ENCODE peak calls at places on chromosomes 5 and 9, in four cellular contexts. X is MG63, R is upper lobe of left lung, N is kidney epithelial cell. L is an unnamed sample. For H3K36me3 and H3K27me3, the result is how much of the 10 kb centered on the place peaks cover.

GRCh38 chr9:70479880-70480291 is 65.4 kb upstream of the KLF9 start:
- DNase-seq in X (no peak), R (peak), N (peak), L (peak)

GRCh38 chr5:10439692-10440091 is 2.0 kb upstream of the ROPN1L start:
- DNase-seq in N (no peak), X (no peak), R (no peak), L (no peak)

GRCh38 chr5:78509884-78510769 is 138.4 kb downstream of the LHFPL2 start:
- DNase-seq in X (peak), N (no peak), R (peak), L (peak)

GRCh38 chr5:29230526-29231050 is 1962.9 kb upstream of the CDH6 start:
- DNase-seq in R (no peak), N (no peak), X (no peak), L (no peak)

GRCh38 chr9:124133752-124134151 is 122.2 kb downstream of the LHX2 start:
- DNase-seq in N (no peak), R (peak), X (no peak), L (no peak)

GRCh38 chr5:33854733-33855151 is 37.0 kb downstream of the ADAMTS12 start:
- DNase-seq in X (peak), N (peak), R (no peak), L (no peak)

GRCh38 chr9:34510506-34511159 is 12.2 kb downstream of the ENHO start:
- DNase-seq in N (no peak), X (no peak), R (no peak), L (no peak)

GRCh38 chr5:174300941-174301761 is 255.6 kb downstream of the NSG2 start:
- DNase-seq in X (no peak), R (no peak), N (no peak), L (no peak)

GRCh38 chr5:13917061-13917460 is 27.4 kb downstream of the DNAH5 start:
- DNase-seq in R (no peak), N (no peak), X (no peak), L (no peak)

GRCh38 chr9:123302348-123303214 is 34.2 kb upstream of the STRBP start:
- DNase-seq in X (no peak), N (no peak), R (no peak), L (no peak)

GRCh38 chr5:173618927-173619519 is 2.6 kb upstream of the BOD1 start:
- DNase-seq in R (peak), N (no peak), X (no peak), L (no peak)

GRCh38 chr5:100634937-100635336 is 99.8 kb downstream of the FAM174A start:
- DNase-seq in R (no peak), X (no peak), N (no peak), L (no peak)

GRCh38 chr5:138439537-138440225 is 824 bp downstream of the REEP2 start:
- DNase-seq in X (no peak), N (no peak), R (no peak), L (no peak)

GRCh38 chr9:130946778-130947617 is 8.0 kb upstream of the FIBCD1 start:
- DNase-seq in R (no peak), X (peak), N (no peak), L (no peak)

GRCh38 chr5:81778642-81779041 is 27.7 kb upstream of the SSBP2 start:
- DNase-seq in R (no peak), X (no peak), N (no peak), L (no peak)

GRCh38 chr5:152374711-152375275 is 30.3 kb downstream of the NMUR2 start:
- DNase-seq in N (no peak), X (no peak), R (no peak), L (no peak)

DNA sequence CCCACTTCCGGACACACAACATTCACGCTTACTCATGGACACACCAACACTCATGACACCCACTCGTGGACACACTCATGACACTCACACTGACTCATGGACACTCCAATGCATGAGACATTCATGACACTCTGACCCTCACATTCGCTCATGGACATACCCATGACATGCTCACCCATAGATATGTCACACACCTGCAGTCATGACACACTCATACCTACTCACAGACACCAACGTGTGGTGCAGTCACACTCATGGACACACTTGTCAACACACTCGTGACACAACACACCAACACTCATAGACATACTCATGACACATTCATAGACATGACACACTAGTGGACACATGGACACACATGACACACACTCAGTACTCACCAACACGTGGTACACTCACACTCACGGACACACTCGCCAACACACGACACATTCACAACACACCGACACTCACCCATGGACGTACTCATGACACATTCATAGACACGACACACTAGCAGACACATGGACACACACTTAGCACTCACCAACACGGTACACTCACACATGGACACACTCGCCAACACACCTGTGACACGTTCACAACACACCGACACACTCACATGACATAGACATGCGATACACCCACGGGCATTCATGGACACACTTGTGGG is 73.4 kb downstream of the PHF2 start:
- DNase-seq in R (peak), X (no peak), N (no peak), L (no peak)
- H3K36me3 ChIP-seq in R (half or more), X (under half), N (under half), L (under half)

DNA sequence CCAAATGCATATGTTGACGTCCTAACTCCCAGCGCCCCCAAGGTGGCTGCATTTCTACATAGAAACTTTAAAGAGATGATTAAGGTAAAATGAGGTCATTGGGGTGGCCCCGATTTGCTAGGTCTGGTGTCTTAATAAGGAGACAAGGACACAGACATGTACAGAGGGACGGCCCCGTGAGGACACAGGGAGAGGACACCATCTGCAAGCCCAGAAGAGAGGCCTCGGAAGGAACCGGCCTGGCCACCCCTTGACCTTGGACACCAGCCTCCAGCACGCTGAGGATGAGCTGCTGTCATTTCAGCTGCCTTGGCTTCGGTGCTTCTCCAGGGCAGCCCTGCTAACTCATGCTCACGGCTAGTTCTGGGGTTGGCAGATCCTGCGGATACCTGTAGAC is 73.2 kb downstream of the MRPL36 start:
- DNase-seq in N (no peak), R (peak), X (no peak), L (no peak)
- H3K27me3 ChIP-seq in N (under half), R (under half), X (under half), L (under half)

GRCh38 chr9:136375096-136375495 is 1.6 kb upstream of the CARD9 start:
- DNase-seq in N (no peak), X (no peak), R (no peak), L (no peak)
- H3K36me3 ChIP-seq in N (under half), X (under half), R (under half), L (under half)

GRCh38 chr5:90558344-90559192 is at the start of gene ADGRV1:
- DNase-seq in X (peak), N (peak), R (peak), L (peak)
- H3K27me3 ChIP-seq in X (half or more), N (under half), R (under half), L (under half)

GRCh38 chr9:136231478-136232297 is 13.9 kb downstream of the QSOX2 start:
- DNase-seq in R (no peak), N (no peak), X (no peak), L (no peak)

GRCh38 chr9:136230773-136231172 is 14.8 kb downstream of the QSOX2 start:
- DNase-seq in N (no peak), X (no peak), R (no peak), L (no peak)

GRCh38 chr9:136228107-136228875 is 17.3 kb downstream of the QSOX2 start:
- DNase-seq in X (peak), R (no peak), N (no peak), L (no peak)

GRCh38 chr9:136229096-136230065 is 16.2 kb downstream of the QSOX2 start:
- DNase-seq in R (no peak), N (no peak), X (no peak), L (peak)

DNA sequence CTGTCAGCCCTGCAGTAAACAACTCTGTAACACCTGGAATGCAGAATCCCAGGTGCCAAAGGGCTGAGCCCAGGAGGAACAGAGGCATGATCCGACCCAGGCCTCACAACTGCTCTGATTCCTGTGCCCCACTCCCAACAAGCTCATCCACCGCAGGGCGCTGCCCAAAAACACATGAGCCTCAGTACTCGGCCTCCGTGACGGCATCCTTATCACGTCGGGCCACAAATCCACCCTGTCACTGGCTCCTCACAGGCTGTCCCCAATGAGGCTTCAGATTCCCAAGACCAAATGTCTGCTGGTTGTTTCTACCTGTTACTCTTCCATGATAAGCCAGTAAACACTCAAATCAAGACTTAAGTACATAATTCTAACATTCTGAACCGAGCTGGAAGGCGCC is 15.2 kb downstream of the QSOX2 start:
- DNase-seq in X (no peak), R (no peak), N (no peak), L (no peak)
- H3K36me3 ChIP-seq in X (under half), R (under half), N (under half), L (under half)